ENCODE peak calls at places on chromosomes 13 and 19, in seven cellular contexts. X is activated T-cell treated with anti-CD3 and anti-CD28 coated beads, Interleukin-2, amount 50 U/mL, for 72 hours; I is foreskin keratinocyte; L is EL; N is neural progenitor cell; A is CD4-positive, CD25-positive, alpha-beta regulatory T cell; C is CD8-positive, alpha-beta T cell. Z is an unnamed sample.

GRCh38 chr13:40994581-40995230 is 24.4 kb downstream of the ELF1 start:
- DNase-seq in N (no peak), X (no peak), L (no peak), A (no peak), C (no peak), I (no peak), Z (no peak)

GRCh38 chr19:41264581-41265375 is 606 bp downstream of the HNRNPUL1 start:
- DNase-seq in I (no peak), N (peak), X (peak), A (peak), C (peak), L (peak), Z (peak)

GRCh38 chr13:113855931-113856715 is 7.8 kb downstream of the GAS6 start:
- DNase-seq in I (no peak), C (no peak), N (no peak), A (no peak), L (no peak), X (no peak), Z (no peak)

GRCh38 chr19:19214892-19215291 is 3.1 kb downstream of the NCAN start:
- DNase-seq in A (no peak), N (peak), X (peak), I (no peak), L (peak), C (no peak), Z (peak)

GRCh38 chr19:49421878-49422202 is 1.4 kb downstream of the PTH2 start:
- DNase-seq in N (no peak), L (no peak), I (no peak), C (no peak), X (no peak), A (no peak), Z (no peak)

GRCh38 chr13:65966991-65967451 is 1263.1 kb downstream of the PCDH9 start:
- DNase-seq in A (no peak), X (no peak), L (peak), N (peak), C (no peak), I (peak), Z (peak)

GRCh38 chr19:10544242-10544752 is 593 bp downstream of the ATG4D start:
- DNase-seq in I (no peak), C (no peak), N (peak), X (peak), L (no peak), A (peak), Z (peak)

GRCh38 chr13:36357692-36358091 is 11.5 kb upstream of the SPART start:
- DNase-seq in N (no peak), A (no peak), C (no peak), I (no peak), L (no peak), X (no peak), Z (no peak)

GRCh38 chr13:28494537-28494860 is 429 bp downstream of the FLT1 start:
- DNase-seq in N (peak), L (no peak), C (no peak), I (no peak), A (no peak), X (peak), Z (peak)

Z was measured in iPS-NIHi11.